ENCODE peak calls at places on chromosomes 11 and 22, in four cellular contexts. G is stimulated activated CD8-positive, alpha-beta memory T cell treated with anti-CD3 and anti-CD28 coated beads, Interleukin-2, amount 100 ng/mL, for 48 hours; B is iris pigment epithelial cell; L is H9. C is an unnamed sample.

GRCh38 chr11:93738647-93739081 is 2.6 kb downstream of the TAF1D start:
- DNase-seq in G (no peak), B (peak), L (no peak), C (no peak)

GRCh38 chr22:31230871-31231621 is 18.9 kb downstream of the LIMK2 start:
- DNase-seq in G (no peak), B (peak), L (no peak), C (peak)

GRCh38 chr11:11578542-11578941 is 43.3 kb downstream of the GALNT18 start:
- DNase-seq in G (no peak), B (no peak), L (peak), C (no peak)

GRCh38 chr11:41018224-41018623 is 441.2 kb downstream of the LRRC4C start:
- DNase-seq in G (no peak), B (no peak), L (no peak), C (no peak)

GRCh38 chr11:35141538-35141937 is 2.6 kb downstream of the CD44 start:
- DNase-seq in G (no peak), B (no peak), L (no peak), C (no peak)

GRCh38 chr11:12677131-12677530 is 2.9 kb downstream of the TEAD1 start:
- DNase-seq in G (no peak), B (peak), L (no peak), C (peak)

GRCh38 chr11:83072689-83073242 is 1.1 kb upstream of the RAB30 start:
- DNase-seq in G (no peak), B (no peak), L (no peak), C (peak)

GRCh38 chr11:113176971-113177370 is 137.4 kb upstream of the TTC12 start:
- DNase-seq in G (no peak), B (peak), L (no peak), C (peak)

GRCh38 chr22:17921871-17922821 is 102.2 kb downstream of the MICAL3 start:
- DNase-seq in G (no peak), B (no peak), L (peak), C (peak)

GRCh38 chr22:35842519-35842913 is 124.8 kb downstream of the APOL5 start:
- DNase-seq in G (no peak), B (no peak), L (no peak), C (peak)

GRCh38 chr11:76206327-76207081 is at the start of gene WNT11:
- DNase-seq in G (peak), B (no peak), L (peak), C (peak)

GRCh38 chr11:34837246-34837856 is 78.8 kb downstream of the APIP start:
- DNase-seq in G (no peak), B (no peak), L (peak), C (peak)

GRCh38 chr11:113506893-113507292 is 31.7 kb upstream of the DRD2 start:
- DNase-seq in G (no peak), B (no peak), L (no peak), C (no peak)

GRCh38 chr11:115503083-115503885 is 931 bp downstream of the CADM1 start:
- DNase-seq in G (no peak), B (peak), L (peak), C (peak)

GRCh38 chr11:18790820-18791174 is 801 bp downstream of the PTPN5 start:
- DNase-seq in G (no peak), B (no peak), L (peak), C (peak)

GRCh38 chr11:101583180-101584128 is at the start of gene TRPC6:
- DNase-seq in G (no peak), B (peak), L (peak), C (peak)

GRCh38 chr11:76659672-76660532 is 10.6 kb downstream of the LRRC32 start:
- DNase-seq in G (no peak), B (no peak), L (no peak), C (no peak)

GRCh38 chr11:128662960-128663359 is 30.9 kb upstream of the FLI1 start:
- DNase-seq in G (no peak), B (no peak), L (no peak), C (peak)

GRCh38 chr11:108313444-108313843 is 90.6 kb downstream of the ATM start:
- DNase-seq in G (no peak), B (no peak), L (no peak), C (no peak)

GRCh38 chr11:113789675-113790320 is 10.2 kb downstream of the CLDN25 start:
- DNase-seq in G (no peak), B (no peak), L (peak), C (peak)

GRCh38 chr11:209275-210121 is 2.0 kb downstream of the RIC8A start:
- DNase-seq in G (no peak), B (peak), L (no peak), C (peak)

GRCh38 chr11:31921066-31921465 is 109.9 kb upstream of the PAX6 start:
- DNase-seq in G (no peak), B (peak), L (no peak), C (peak)

GRCh38 chr11:121415861-121416260 is 36.3 kb upstream of the SORL1 start:
- DNase-seq in G (no peak), B (no peak), L (no peak), C (no peak)

GRCh38 chr11:117934526-117935307 is 5.5 kb upstream of the TMPRSS13 start:
- DNase-seq in G (no peak), B (no peak), L (peak), C (no peak)

GRCh38 chr11:78564037-78564888 is 10.4 kb downstream of the NARS2 start:
- DNase-seq in G (no peak), B (peak), L (no peak), C (peak)